ENCODE peak calls at places on chromosomes 1 and 21, in eight cellular contexts. One of them, this sample, is unnamed.

GRCh38 chr1:43704838-43705237 is 2.5 kb upstream of the ST3GAL3 start:
- DNase-seq in BE2C: no peak
- DNase-seq in cardiac fibroblast: peak
- DNase-seq in pancreas: no peak
- DNase-seq in fibroblast of lung: peak
- DNase-seq in K562: no peak
- DNase-seq in psoas muscle: peak
- DNase-seq in body of pancreas: no peak
- DNase-seq in this sample: no peak

GRCh38 chr1:85818371-85818770 is 110.1 kb upstream of the ZNHIT6 start:
- DNase-seq in cardiac fibroblast: peak
- DNase-seq in BE2C: no peak
- DNase-seq in pancreas: no peak
- DNase-seq in psoas muscle: no peak
- DNase-seq in body of pancreas: no peak
- DNase-seq in fibroblast of lung: peak
- DNase-seq in K562: no peak
- DNase-seq in this sample: peak

GRCh38 chr1:13550663-13551062 is 33.0 kb upstream of the PDPN start:
- DNase-seq in K562: no peak
- DNase-seq in cardiac fibroblast: no peak
- DNase-seq in psoas muscle: no peak
- DNase-seq in BE2C: no peak
- DNase-seq in fibroblast of lung: no peak
- DNase-seq in body of pancreas: no peak
- DNase-seq in pancreas: no peak
- DNase-seq in this sample: no peak

GRCh38 chr1:154483941-154484803 is 17.8 kb upstream of the TDRD10 start:
- DNase-seq in cardiac fibroblast: peak
- DNase-seq in pancreas: no peak
- DNase-seq in BE2C: no peak
- DNase-seq in psoas muscle: no peak
- DNase-seq in body of pancreas: no peak
- DNase-seq in K562: no peak
- DNase-seq in fibroblast of lung: peak
- DNase-seq in this sample: peak

GRCh38 chr1:213899413-213899812 is 88.4 kb upstream of the PROX1 start:
- DNase-seq in psoas muscle: no peak
- DNase-seq in cardiac fibroblast: no peak
- DNase-seq in K562: no peak
- DNase-seq in body of pancreas: no peak
- DNase-seq in fibroblast of lung: no peak
- DNase-seq in pancreas: no peak
- DNase-seq in BE2C: no peak
- DNase-seq in this sample: no peak

GRCh38 chr1:186753241-186753640 is 73.0 kb upstream of the PTGS2 start:
- DNase-seq in pancreas: no peak
- DNase-seq in K562: no peak
- DNase-seq in cardiac fibroblast: no peak
- DNase-seq in fibroblast of lung: no peak
- DNase-seq in BE2C: no peak
- DNase-seq in psoas muscle: no peak
- DNase-seq in body of pancreas: no peak
- DNase-seq in this sample: peak

GRCh38 chr1:119815361-119815760 is 4.1 kb upstream of the REG4 start:
- DNase-seq in body of pancreas: no peak
- DNase-seq in fibroblast of lung: peak
- DNase-seq in BE2C: no peak
- DNase-seq in K562: no peak
- DNase-seq in cardiac fibroblast: no peak
- DNase-seq in pancreas: no peak
- DNase-seq in psoas muscle: no peak
- DNase-seq in this sample: peak

GRCh38 chr21:34886554-34887385 is 162.3 kb downstream of the RUNX1 start:
- DNase-seq in body of pancreas: peak
- DNase-seq in K562: peak
- DNase-seq in BE2C: no peak
- DNase-seq in cardiac fibroblast: peak
- DNase-seq in psoas muscle: peak
- DNase-seq in pancreas: peak
- DNase-seq in fibroblast of lung: peak
- DNase-seq in this sample: no peak

GRCh38 chr1:182794802-182795201 is 5.2 kb downstream of the NPL start:
- DNase-seq in fibroblast of lung: no peak
- DNase-seq in body of pancreas: no peak
- DNase-seq in BE2C: no peak
- DNase-seq in cardiac fibroblast: no peak
- DNase-seq in psoas muscle: no peak
- DNase-seq in K562: peak
- DNase-seq in pancreas: no peak
- DNase-seq in this sample: no peak

GRCh38 chr1:37602750-37603694 is 7.3 kb upstream of the GNL2 start:
- DNase-seq in body of pancreas: peak
- DNase-seq in psoas muscle: no peak
- DNase-seq in fibroblast of lung: peak
- DNase-seq in K562: peak
- DNase-seq in cardiac fibroblast: peak
- DNase-seq in BE2C: peak
- DNase-seq in pancreas: no peak
- DNase-seq in this sample: peak

GRCh38 chr1:246161626-246162025 is 345.5 kb downstream of the SMYD3 start:
- DNase-seq in fibroblast of lung: peak
- DNase-seq in pancreas: no peak
- DNase-seq in cardiac fibroblast: peak
- DNase-seq in psoas muscle: no peak
- DNase-seq in body of pancreas: no peak
- DNase-seq in K562: no peak
- DNase-seq in BE2C: no peak
- DNase-seq in this sample: peak

GRCh38 chr1:28156821-28157220 is 19.7 kb downstream of the PTAFR start:
- DNase-seq in K562: no peak
- DNase-seq in body of pancreas: no peak
- DNase-seq in cardiac fibroblast: peak
- DNase-seq in psoas muscle: peak
- DNase-seq in BE2C: no peak
- DNase-seq in pancreas: no peak
- DNase-seq in fibroblast of lung: no peak
- DNase-seq in this sample: no peak

GRCh38 chr1:85495556-85495955 is 30.6 kb upstream of the DDAH1 start:
- DNase-seq in pancreas: no peak
- DNase-seq in BE2C: peak
- DNase-seq in cardiac fibroblast: no peak
- DNase-seq in psoas muscle: peak
- DNase-seq in body of pancreas: peak
- DNase-seq in K562: no peak
- DNase-seq in fibroblast of lung: no peak
- DNase-seq in this sample: peak

GRCh38 chr1:247448107-247448778 is 9.7 kb downstream of the OR2B11 start:
- DNase-seq in BE2C: peak
- DNase-seq in pancreas: no peak
- DNase-seq in psoas muscle: peak
- DNase-seq in K562: peak
- DNase-seq in body of pancreas: peak
- DNase-seq in cardiac fibroblast: peak
- DNase-seq in fibroblast of lung: peak
- DNase-seq in this sample: peak

GRCh38 chr1:154657547-154657946 is 49.6 kb upstream of the ADAR start:
- DNase-seq in BE2C: no peak
- DNase-seq in pancreas: no peak
- DNase-seq in cardiac fibroblast: no peak
- DNase-seq in psoas muscle: no peak
- DNase-seq in K562: no peak
- DNase-seq in body of pancreas: no peak
- DNase-seq in fibroblast of lung: no peak
- DNase-seq in this sample: no peak

GRCh38 chr1:240831191-240831631 is 219.3 kb upstream of the GREM2 start:
- DNase-seq in psoas muscle: no peak
- DNase-seq in body of pancreas: no peak
- DNase-seq in K562: no peak
- DNase-seq in pancreas: no peak
- DNase-seq in BE2C: no peak
- DNase-seq in fibroblast of lung: peak
- DNase-seq in cardiac fibroblast: peak
- DNase-seq in this sample: peak

GRCh38 chr21:36729301-36729970 is 30.5 kb downstream of the SIM2 start:
- DNase-seq in body of pancreas: no peak
- DNase-seq in pancreas: no peak
- DNase-seq in psoas muscle: no peak
- DNase-seq in cardiac fibroblast: no peak
- DNase-seq in BE2C: no peak
- DNase-seq in fibroblast of lung: no peak
- DNase-seq in K562: no peak
- DNase-seq in this sample: no peak

GRCh38 chr21:46218906-46219590 is 9.5 kb downstream of the LSS start:
- DNase-seq in fibroblast of lung: no peak
- DNase-seq in body of pancreas: no peak
- DNase-seq in BE2C: no peak
- DNase-seq in K562: no peak
- DNase-seq in cardiac fibroblast: no peak
- DNase-seq in pancreas: no peak
- DNase-seq in psoas muscle: no peak
- DNase-seq in this sample: no peak

DNA sequence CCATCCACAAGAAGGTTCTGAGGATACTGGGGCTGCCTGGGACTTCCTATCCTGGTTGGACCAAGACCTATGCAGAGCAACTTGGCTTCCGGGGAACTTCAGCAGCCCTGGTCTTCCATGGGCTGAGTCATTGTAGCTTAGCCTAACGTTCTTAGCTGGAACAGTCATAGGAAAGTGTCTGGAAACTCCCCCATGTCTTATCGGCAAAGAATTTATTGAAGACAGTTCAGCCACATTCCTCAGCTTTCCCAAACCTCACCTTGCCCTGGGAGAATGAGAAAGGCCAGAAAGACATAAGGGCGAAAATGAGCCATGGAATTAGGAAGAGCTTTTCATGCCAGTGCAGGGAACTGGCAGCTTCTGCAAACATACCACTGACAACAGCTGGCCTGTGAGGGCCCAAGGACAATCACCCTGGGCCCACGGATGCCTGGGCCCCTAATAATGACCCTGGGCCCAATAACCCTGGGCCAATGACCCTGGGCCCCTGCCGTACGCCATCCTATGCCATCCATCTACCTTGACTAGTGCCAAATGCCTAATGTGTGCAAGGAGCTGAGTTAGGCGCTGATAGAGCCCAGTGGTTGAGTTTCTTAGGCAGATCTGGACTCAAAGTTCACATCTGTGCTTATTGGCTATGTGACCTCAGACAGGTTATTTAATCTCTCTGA is 114.4 kb upstream of the GADD45A start:
- DNase-seq in K562: peak
- DNase-seq in BE2C: no peak
- DNase-seq in pancreas: no peak
- DNase-seq in body of pancreas: peak
- DNase-seq in fibroblast of lung: peak
- DNase-seq in psoas muscle: no peak
- DNase-seq in cardiac fibroblast: peak
- DNase-seq in this sample: peak
- TF ChIP-seq CTCF in K562: no peak
- TF ChIP-seq CTCF in BE2C: no peak
- TF ChIP-seq CTCF in pancreas: no peak
- TF ChIP-seq CTCF in body of pancreas: no peak
- TF ChIP-seq CTCF in fibroblast of lung: no peak
- TF ChIP-seq CTCF in psoas muscle: no peak
- TF ChIP-seq CTCF in cardiac fibroblast: no peak
- TF ChIP-seq CTCF in this sample: no peak

GRCh38 chr1:24045766-24046165 is 65.6 kb upstream of the SRSF10 start:
- DNase-seq in psoas muscle: no peak
- DNase-seq in BE2C: no peak
- DNase-seq in cardiac fibroblast: peak
- DNase-seq in body of pancreas: no peak
- DNase-seq in pancreas: no peak
- DNase-seq in fibroblast of lung: peak
- DNase-seq in K562: no peak
- DNase-seq in this sample: no peak
- H3K4me3 ChIP-seq in psoas muscle: no peak
- H3K4me3 ChIP-seq in BE2C: no peak
- H3K4me3 ChIP-seq in cardiac fibroblast: no peak
- H3K4me3 ChIP-seq in body of pancreas: no peak
- H3K4me3 ChIP-seq in pancreas: no peak
- H3K4me3 ChIP-seq in fibroblast of lung: no peak
- H3K4me3 ChIP-seq in K562: no peak
- H3K4me3 ChIP-seq in this sample: no peak

DNA sequence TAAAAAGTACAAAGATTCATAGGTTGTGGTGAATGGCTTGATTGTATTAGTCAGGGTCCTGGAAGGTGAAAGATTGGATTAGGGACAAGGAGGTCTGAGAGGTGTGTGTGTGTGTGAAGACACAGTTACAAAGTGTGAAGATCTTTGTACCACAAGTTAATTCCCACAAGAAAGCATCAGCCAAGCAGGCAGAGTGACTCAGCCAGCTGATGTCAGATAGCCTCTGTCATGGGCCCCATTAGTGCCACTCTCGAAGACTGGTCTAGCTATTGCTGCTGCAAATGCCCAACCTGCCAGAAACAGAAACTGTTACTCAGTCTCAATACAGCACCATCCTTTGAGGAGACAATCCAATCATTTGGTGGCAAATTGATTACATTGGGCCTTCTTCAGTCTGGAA is 96.5 kb downstream of the DTL start:
- DNase-seq in cardiac fibroblast: no peak
- DNase-seq in pancreas: no peak
- DNase-seq in fibroblast of lung: no peak
- DNase-seq in K562: no peak
- DNase-seq in body of pancreas: no peak
- DNase-seq in BE2C: no peak
- DNase-seq in psoas muscle: no peak
- DNase-seq in this sample: peak
- TF ChIP-seq CTCF in cardiac fibroblast: no peak
- TF ChIP-seq CTCF in pancreas: no peak
- TF ChIP-seq CTCF in fibroblast of lung: no peak
- TF ChIP-seq CTCF in K562: no peak
- TF ChIP-seq CTCF in body of pancreas: no peak
- TF ChIP-seq CTCF in BE2C: no peak
- TF ChIP-seq CTCF in psoas muscle: no peak
- TF ChIP-seq CTCF in this sample: no peak

DNA sequence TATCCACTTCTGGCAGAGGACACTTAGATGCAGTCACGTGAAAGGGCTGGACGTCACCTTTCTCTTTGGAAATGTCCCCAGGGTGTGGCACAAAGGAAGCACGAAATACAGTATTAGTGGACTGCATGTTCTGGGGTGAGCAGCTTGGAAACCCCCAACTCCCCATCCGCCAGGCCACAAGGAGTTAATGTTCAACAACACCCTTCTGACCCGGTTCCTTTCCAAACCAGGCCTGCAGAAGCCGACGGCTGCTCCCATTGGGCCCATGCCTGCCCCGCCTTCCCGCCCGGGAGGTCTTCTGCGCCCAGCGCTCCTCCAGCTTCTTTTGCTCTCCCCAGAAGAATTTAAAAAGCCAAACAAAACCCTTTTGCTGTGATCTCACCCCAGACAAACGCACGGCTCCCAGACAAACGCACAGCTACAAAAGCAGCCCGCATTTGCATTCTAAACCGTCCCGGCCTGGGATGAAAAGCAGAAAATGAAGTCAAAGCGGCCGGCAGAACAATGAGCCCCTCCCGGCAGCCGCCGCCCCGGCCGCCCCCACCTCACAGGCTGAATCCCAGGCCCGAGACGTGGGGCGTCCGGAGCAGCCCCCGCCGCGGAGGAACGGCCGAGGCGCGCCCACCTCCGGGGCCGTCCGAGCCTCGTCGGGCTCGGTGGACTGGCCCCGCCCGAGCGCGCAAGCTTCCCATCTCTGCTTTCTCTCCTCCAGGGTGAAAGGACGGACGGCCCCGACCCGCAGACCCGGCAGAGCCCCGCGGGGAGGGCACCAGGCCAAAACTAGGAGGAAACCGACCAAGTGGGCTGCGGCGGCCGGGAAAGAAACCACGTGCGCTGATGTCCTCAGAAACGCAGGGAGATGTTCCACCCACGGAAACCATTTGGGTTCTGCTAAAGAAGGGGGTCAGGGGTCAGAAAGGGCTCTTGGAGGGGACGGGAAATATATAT is 101.9 kb downstream of the PLPP3 start:
- DNase-seq in pancreas: peak
- DNase-seq in fibroblast of lung: peak
- DNase-seq in cardiac fibroblast: peak
- DNase-seq in BE2C: peak
- DNase-seq in K562: no peak
- DNase-seq in body of pancreas: peak
- DNase-seq in psoas muscle: peak
- DNase-seq in this sample: no peak
- H3K4me3 ChIP-seq in pancreas: peak
- H3K4me3 ChIP-seq in fibroblast of lung: peak
- H3K4me3 ChIP-seq in cardiac fibroblast: peak
- H3K4me3 ChIP-seq in BE2C: peak
- H3K4me3 ChIP-seq in K562: no peak
- H3K4me3 ChIP-seq in body of pancreas: peak
- H3K4me3 ChIP-seq in psoas muscle: peak
- H3K4me3 ChIP-seq in this sample: peak